ENCODE peak calls at places on chromosomes 7 and 10, in eight cellular contexts. One of them, this sample, is unnamed.

GRCh38 chr7:18425227-18425626 is 70.3 kb upstream of the HDAC9 start:
- DNase-seq in GM06990: no peak
- DNase-seq in IMR-90: no peak
- DNase-seq in astrocyte of the spinal cord: no peak
- DNase-seq in foreskin fibroblast: no peak
- DNase-seq in heart left ventricle: no peak
- DNase-seq in PC-3: no peak
- DNase-seq in cardiac fibroblast: no peak
- DNase-seq in this sample: no peak

GRCh38 chr7:141511370-141512335 is 39.6 kb upstream of the AGK start:
- DNase-seq in foreskin fibroblast: peak; percentile 20
- DNase-seq in PC-3: no peak
- DNase-seq in heart left ventricle: peak; percentile 33
- DNase-seq in IMR-90: no peak
- DNase-seq in GM06990: no peak
- DNase-seq in astrocyte of the spinal cord: no peak
- DNase-seq in cardiac fibroblast: no peak
- DNase-seq in this sample: no peak

GRCh38 chr10:34186740-34187139 is 628.4 kb downstream of the PARD3 start:
- DNase-seq in heart left ventricle: no peak
- DNase-seq in cardiac fibroblast: no peak
- DNase-seq in astrocyte of the spinal cord: peak; percentile 12
- DNase-seq in IMR-90: no peak
- DNase-seq in GM06990: no peak
- DNase-seq in PC-3: no peak
- DNase-seq in foreskin fibroblast: peak; percentile 16
- DNase-seq in this sample: no peak

GRCh38 chr7:37942934-37943610 is 22.6 kb downstream of the EPDR1 start:
- DNase-seq in foreskin fibroblast: peak; percentile 2
- DNase-seq in astrocyte of the spinal cord: peak; percentile 87
- DNase-seq in PC-3: no peak
- DNase-seq in cardiac fibroblast: peak; percentile 79
- DNase-seq in heart left ventricle: peak; percentile 91
- DNase-seq in IMR-90: no peak
- DNase-seq in GM06990: no peak
- DNase-seq in this sample: no peak

GRCh38 chr7:158861004-158861787 is 4.8 kb downstream of the DYNC2I1 start:
- DNase-seq in foreskin fibroblast: no peak
- DNase-seq in heart left ventricle: no peak
- DNase-seq in astrocyte of the spinal cord: no peak
- DNase-seq in IMR-90: no peak
- DNase-seq in PC-3: no peak
- DNase-seq in cardiac fibroblast: no peak
- DNase-seq in GM06990: no peak
- DNase-seq in this sample: no peak

GRCh38 chr7:47666164-47666862 is 84.4 kb upstream of the TNS3 start:
- DNase-seq in PC-3: no peak
- DNase-seq in GM06990: no peak
- DNase-seq in cardiac fibroblast: peak; percentile 35
- DNase-seq in IMR-90: peak; percentile 75
- DNase-seq in astrocyte of the spinal cord: peak; percentile 56
- DNase-seq in heart left ventricle: no peak
- DNase-seq in foreskin fibroblast: peak; percentile 74
- DNase-seq in this sample: no peak

GRCh38 chr10:109892087-109892486 is 31.2 kb downstream of the XPNPEP1 start:
- DNase-seq in PC-3: no peak
- DNase-seq in IMR-90: no peak
- DNase-seq in foreskin fibroblast: no peak
- DNase-seq in astrocyte of the spinal cord: peak; percentile 43
- DNase-seq in GM06990: no peak
- DNase-seq in cardiac fibroblast: no peak
- DNase-seq in heart left ventricle: no peak
- DNase-seq in this sample: peak; percentile 20

GRCh38 chr7:146185844-146186243 is 69.2 kb downstream of the CNTNAP2 start:
- DNase-seq in cardiac fibroblast: peak; percentile 2
- DNase-seq in foreskin fibroblast: no peak
- DNase-seq in GM06990: no peak
- DNase-seq in IMR-90: no peak
- DNase-seq in heart left ventricle: no peak
- DNase-seq in astrocyte of the spinal cord: no peak
- DNase-seq in PC-3: no peak
- DNase-seq in this sample: peak; percentile 25

GRCh38 chr10:30434273-30435067 is 486 bp downstream of the MAP3K8 start:
- DNase-seq in astrocyte of the spinal cord: peak; percentile 70
- DNase-seq in GM06990: peak; percentile 88
- DNase-seq in PC-3: peak; percentile 42
- DNase-seq in cardiac fibroblast: peak; percentile 88
- DNase-seq in heart left ventricle: peak; percentile 91
- DNase-seq in foreskin fibroblast: peak; percentile 79
- DNase-seq in IMR-90: peak; percentile 74
- DNase-seq in this sample: peak; percentile 48

GRCh38 chr10:73875139-73875475 is 752 bp upstream of the CAMK2G start:
- DNase-seq in foreskin fibroblast: no peak
- DNase-seq in PC-3: no peak
- DNase-seq in GM06990: no peak
- DNase-seq in cardiac fibroblast: no peak
- DNase-seq in heart left ventricle: no peak
- DNase-seq in IMR-90: no peak
- DNase-seq in astrocyte of the spinal cord: no peak
- DNase-seq in this sample: no peak
- H3K4me3 ChIP-seq in foreskin fibroblast: peak overlapping the region; percentile 64
- H3K4me3 ChIP-seq in PC-3: peak overlapping the region; percentile 67
- H3K4me3 ChIP-seq in GM06990: peak overlapping the region; percentile 78
- H3K4me3 ChIP-seq in cardiac fibroblast: peak overlapping the region; percentile 53
- H3K4me3 ChIP-seq in heart left ventricle: peak overlapping the region; percentile 84
- H3K4me3 ChIP-seq in IMR-90: peak overlapping the region; percentile 79
- H3K4me3 ChIP-seq in astrocyte of the spinal cord: peak overlapping the region; percentile 50
- H3K4me3 ChIP-seq in this sample: peak overlapping the region; percentile 39

DNA sequence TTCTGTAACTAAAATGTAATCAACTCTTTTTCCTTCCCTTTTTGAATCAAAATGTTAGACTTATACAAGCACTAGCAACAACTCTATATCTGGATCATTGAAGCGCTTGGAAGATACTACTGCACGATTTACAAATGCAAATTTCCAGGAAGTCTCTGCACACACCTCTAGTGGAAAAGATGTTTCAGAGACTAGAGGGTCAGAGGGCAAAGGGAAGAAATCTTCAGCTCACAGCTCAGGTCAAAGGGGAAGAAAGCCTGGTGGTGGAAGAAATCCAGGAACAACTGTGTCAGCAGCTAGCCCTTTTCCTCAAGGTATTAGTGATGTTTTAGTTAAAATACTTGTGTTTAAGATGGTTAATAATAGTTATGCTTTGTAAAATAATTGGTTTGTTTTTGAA is 136.4 kb downstream of the MLLT10 start:
- DNase-seq in PC-3: no peak
- DNase-seq in heart left ventricle: no peak
- DNase-seq in foreskin fibroblast: no peak
- DNase-seq in IMR-90: no peak
- DNase-seq in cardiac fibroblast: no peak
- DNase-seq in GM06990: no peak
- DNase-seq in astrocyte of the spinal cord: no peak
- DNase-seq in this sample: no peak
- TF ChIP-seq CTCF in PC-3: no peak
- TF ChIP-seq CTCF in heart left ventricle: no peak
- TF ChIP-seq CTCF in foreskin fibroblast: no peak
- TF ChIP-seq CTCF in IMR-90: no peak
- TF ChIP-seq CTCF in cardiac fibroblast: no peak
- TF ChIP-seq CTCF in GM06990: no peak
- TF ChIP-seq CTCF in astrocyte of the spinal cord: no peak
- TF ChIP-seq CTCF in this sample: no peak

DNA sequence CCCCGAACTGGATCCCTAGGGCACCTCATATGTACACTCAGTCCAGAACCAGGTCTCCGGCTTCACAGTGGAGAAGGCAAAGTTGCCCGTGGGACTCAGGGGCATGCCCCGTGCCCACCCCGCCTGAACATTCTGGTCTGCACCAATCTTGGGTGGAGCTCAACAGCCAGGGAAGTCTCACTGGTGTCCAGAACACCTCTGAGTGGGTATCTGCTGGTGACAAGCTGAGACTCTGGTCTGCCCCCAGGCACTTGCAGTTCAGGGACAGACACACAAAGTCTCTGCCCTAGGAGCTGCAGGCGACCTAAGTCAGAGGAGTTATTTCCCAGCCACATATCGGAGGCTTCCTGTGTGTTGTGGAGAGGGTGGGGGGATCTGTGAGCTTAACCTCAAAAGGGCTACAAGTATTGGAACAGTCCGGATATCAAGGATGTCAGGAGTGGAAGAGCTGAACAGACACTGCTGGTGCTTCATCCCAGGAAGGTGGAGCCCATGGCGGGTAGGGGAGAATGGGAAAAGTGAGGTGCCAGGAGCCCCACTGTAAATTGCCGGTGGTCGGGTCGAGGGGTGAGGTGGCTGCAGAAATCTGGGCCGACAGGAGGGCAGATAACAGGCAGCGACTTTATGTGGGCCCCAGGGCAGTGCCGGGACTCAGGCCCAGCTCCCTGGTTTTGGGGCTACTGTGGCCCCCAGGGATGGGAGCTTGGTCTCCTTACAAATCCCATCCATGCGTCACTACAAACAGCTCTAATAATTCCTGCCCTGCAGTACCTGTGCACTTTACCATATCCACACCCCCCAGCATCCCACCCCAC is 8.6 kb upstream of the TLX1 start:
- DNase-seq in PC-3: no peak
- DNase-seq in IMR-90: no peak
- DNase-seq in cardiac fibroblast: no peak
- DNase-seq in foreskin fibroblast: no peak
- DNase-seq in heart left ventricle: no peak
- DNase-seq in astrocyte of the spinal cord: no peak
- DNase-seq in GM06990: no peak
- DNase-seq in this sample: no peak
- H3K4me3 ChIP-seq in PC-3: peak overlapping the region; percentile 65
- H3K4me3 ChIP-seq in IMR-90: no peak overlapping the region
- H3K4me3 ChIP-seq in cardiac fibroblast: no peak overlapping the region
- H3K4me3 ChIP-seq in foreskin fibroblast: no peak overlapping the region
- H3K4me3 ChIP-seq in heart left ventricle: no peak overlapping the region
- H3K4me3 ChIP-seq in astrocyte of the spinal cord: no peak overlapping the region
- H3K4me3 ChIP-seq in GM06990: no peak overlapping the region
- H3K4me3 ChIP-seq in this sample: no peak overlapping the region

DNA sequence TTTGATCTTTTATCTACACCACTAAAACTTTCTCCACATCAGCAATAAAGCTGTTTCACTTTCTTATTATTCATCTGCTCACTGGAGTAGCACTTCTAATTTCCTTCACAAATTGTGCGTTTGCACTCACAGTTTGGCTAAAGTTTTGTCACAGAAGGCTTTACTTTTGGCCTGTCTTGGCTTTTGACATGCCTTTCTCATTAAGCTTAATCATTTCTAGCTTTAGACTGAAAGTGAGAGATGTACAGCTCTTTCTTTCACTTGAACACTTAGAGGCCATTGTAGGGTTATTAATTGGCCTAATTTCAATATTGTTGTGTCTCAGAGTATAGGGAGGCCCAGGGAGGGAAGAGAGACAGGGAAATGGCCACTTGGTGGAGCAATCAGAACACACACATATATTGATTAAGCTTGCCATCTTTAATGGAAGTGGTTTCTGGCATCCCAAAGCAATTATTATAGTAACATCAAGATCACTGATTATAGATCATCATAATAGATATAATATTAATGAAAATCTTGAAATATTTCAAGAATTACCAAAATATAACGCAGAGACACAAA is 512.5 kb downstream of the ETV1 start:
- DNase-seq in astrocyte of the spinal cord: no peak
- DNase-seq in heart left ventricle: no peak
- DNase-seq in IMR-90: no peak
- DNase-seq in GM06990: no peak
- DNase-seq in foreskin fibroblast: peak; percentile 45
- DNase-seq in cardiac fibroblast: peak; percentile 14
- DNase-seq in PC-3: peak; percentile 22
- DNase-seq in this sample: no peak
- TF ChIP-seq CTCF in astrocyte of the spinal cord: peak; percentile 15
- TF ChIP-seq CTCF in heart left ventricle: no peak
- TF ChIP-seq CTCF in IMR-90: peak; percentile 19
- TF ChIP-seq CTCF in GM06990: no peak
- TF ChIP-seq CTCF in foreskin fibroblast: peak; percentile 7
- TF ChIP-seq CTCF in cardiac fibroblast: peak; percentile 14
- TF ChIP-seq CTCF in PC-3: peak; percentile 48
- TF ChIP-seq CTCF in this sample: no peak

DNA sequence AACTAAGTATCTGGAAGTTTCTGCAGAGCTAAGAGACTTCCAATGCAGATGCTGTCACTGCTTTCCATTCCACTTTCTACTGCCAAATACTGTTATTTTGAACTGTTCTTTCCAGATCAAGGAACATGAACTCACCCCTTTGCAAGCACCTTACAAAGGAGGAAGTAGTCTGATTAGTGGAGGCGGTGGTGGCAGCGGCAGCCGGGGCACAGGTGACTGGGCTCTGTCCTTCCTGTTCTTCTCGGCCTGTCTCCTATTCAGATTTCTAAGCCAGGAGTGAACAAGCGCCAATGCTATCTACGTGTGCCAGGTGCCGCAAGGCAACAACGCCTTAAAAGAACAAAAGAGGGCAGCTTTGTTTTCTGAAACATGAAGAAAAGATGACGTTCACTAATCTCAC is 44.9 kb downstream of the BEND7 start:
- DNase-seq in heart left ventricle: no peak
- DNase-seq in astrocyte of the spinal cord: no peak
- DNase-seq in cardiac fibroblast: no peak
- DNase-seq in PC-3: no peak
- DNase-seq in IMR-90: no peak
- DNase-seq in foreskin fibroblast: no peak
- DNase-seq in GM06990: no peak
- DNase-seq in this sample: no peak
- H3K4me3 ChIP-seq in heart left ventricle: no peak overlapping the region
- H3K4me3 ChIP-seq in astrocyte of the spinal cord: no peak overlapping the region
- H3K4me3 ChIP-seq in cardiac fibroblast: no peak overlapping the region
- H3K4me3 ChIP-seq in PC-3: no peak overlapping the region
- H3K4me3 ChIP-seq in IMR-90: no peak overlapping the region
- H3K4me3 ChIP-seq in foreskin fibroblast: no peak overlapping the region
- H3K4me3 ChIP-seq in GM06990: no peak overlapping the region
- H3K4me3 ChIP-seq in this sample: no peak overlapping the region

This sample was measured in bronchial epithelial cell.